ENCODE peak calls at places on chromosome 11, in six cellular contexts. C, H, U, P, G and M are unnamed samples.

GRCh38 chr11:69708731-69709401 is 5.0 kb upstream of the FGF19 start:
- DNase-seq in C (no peak), H (peak; percentile 87), P (no peak), G (no peak), U (no peak), M (no peak)

GRCh38 chr11:8787372-8787771 is 104.8 kb downstream of the RPL27A start:
- DNase-seq in G (no peak), U (no peak), P (no peak), H (no peak), C (no peak), M (peak; percentile 30)

GRCh38 chr11:65776710-65777141 is 4.0 kb downstream of the AP5B1 start:
- DNase-seq in C (no peak), G (peak; percentile 54), H (peak; percentile 26), U (no peak), P (peak; percentile 75), M (no peak)

GRCh38 chr11:12756101-12756500 is 81.9 kb downstream of the TEAD1 start:
- DNase-seq in G (no peak), P (no peak), H (no peak), C (no peak), U (no peak), M (no peak)

GRCh38 chr11:112241486-112241885 is 15.3 kb downstream of the PTS start:
- DNase-seq in H (peak; percentile 66), C (no peak), U (peak; percentile 58), G (no peak), P (no peak), M (no peak)

GRCh38 chr11:119910056-119910455 is 181.1 kb upstream of the NECTIN1 start:
- DNase-seq in U (no peak), G (no peak), C (peak; percentile 86), P (no peak), H (no peak), M (no peak)

GRCh38 chr11:34165786-34166557 is 60.5 kb downstream of the NAT10 start:
- DNase-seq in U (peak; percentile 81), P (no peak), C (no peak), G (no peak), H (peak; percentile 66), M (peak; percentile 27)

GRCh38 chr11:95487391-95487790 is 256.4 kb upstream of the SESN3 start:
- DNase-seq in G (no peak), C (no peak), U (no peak), P (no peak), H (peak; percentile 81), M (peak; percentile 7)

GRCh38 chr11:33735426-33736147 is 636 bp downstream of the CD59 start:
- DNase-seq in G (peak; percentile 38), P (peak; percentile 81), H (peak; percentile 47), U (no peak), C (peak; percentile 56), M (peak; percentile 76)

GRCh38 chr11:117913736-117914397 is 15.3 kb downstream of the TMPRSS13 start:
- DNase-seq in P (no peak), H (peak; percentile 21), C (no peak), U (no peak), G (no peak), M (no peak)

DNA sequence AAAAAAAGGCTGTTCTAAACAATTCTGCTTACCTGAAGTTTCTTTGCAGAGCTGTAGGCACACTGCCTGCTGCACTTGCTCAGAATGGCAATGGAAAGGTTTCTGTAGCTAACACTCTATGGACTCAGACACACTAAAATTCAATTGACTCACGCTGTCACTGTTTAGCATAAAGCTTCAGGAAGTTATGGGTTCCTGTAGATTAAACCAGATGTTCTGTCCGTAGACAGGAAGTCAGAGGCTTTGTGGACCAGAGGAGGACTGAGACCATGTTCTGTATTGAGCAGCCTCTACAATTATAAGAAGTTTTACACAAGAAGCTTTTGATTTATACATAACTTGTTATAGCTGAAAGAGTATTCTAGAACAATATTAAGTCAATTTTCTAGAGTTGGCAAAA is 70.4 kb downstream of the GLYATL1 start:
- DNase-seq in U (no peak), G (no peak), H (no peak), P (no peak), C (no peak), M (no peak)
- H3K4me3 ChIP-seq in U (no peak overlapping the region), G (no peak overlapping the region), H (no peak overlapping the region), P (no peak overlapping the region), C (no peak overlapping the region), M (no peak overlapping the region)

DNA sequence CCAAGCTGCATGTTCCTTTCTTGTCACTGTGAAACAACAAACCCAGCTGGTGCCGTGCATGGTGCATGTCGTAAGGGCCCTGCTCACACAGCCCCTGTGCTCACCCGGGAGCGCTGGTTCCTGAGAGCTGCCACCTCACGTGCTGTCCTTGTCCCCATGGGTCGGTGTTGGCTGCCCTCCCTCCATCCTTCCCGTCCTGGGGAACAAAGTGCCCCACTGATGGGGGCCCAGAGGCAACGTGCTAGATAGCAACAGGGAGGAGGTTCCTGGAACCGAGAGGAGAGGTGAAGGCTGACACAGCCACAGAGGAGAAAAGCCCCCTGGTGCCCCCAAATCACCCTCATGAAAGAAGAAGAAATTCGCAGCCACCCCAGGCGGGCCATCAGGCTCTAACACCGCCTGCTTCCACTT is 56.6 kb upstream of the SLC22A12 start:
- DNase-seq in H (peak; percentile 24), P (peak; percentile 56), U (no peak), C (peak; percentile 13), G (no peak), M (no peak)
- H3K27me3 ChIP-seq in H (no peaks in the 10 kb centered on the region), P (peaks cover 16% of the 10 kb centered on the region), U (peaks cover 53% of the 10 kb centered on the region), C (no peaks in the 10 kb centered on the region), G (no peaks in the 10 kb centered on the region), M (no peaks in the 10 kb centered on the region)

GRCh38 chr11:129277216-129277838 is 85.2 kb upstream of the ARHGAP32 start:
- DNase-seq in H (no peak), G (no peak), U (peak; percentile 46), P (no peak), C (no peak), M (no peak)
- H3K4me3 ChIP-seq in H (no peak overlapping the region), G (no peak overlapping the region), U (peak overlapping the region; percentile 72), P (no peak overlapping the region), C (no peak overlapping the region), M (no peak overlapping the region)

GRCh38 chr11:93935826-93936225 is 85.3 kb upstream of the HEPHL1 start:
- DNase-seq in H (no peak), U (peak; percentile 79), G (no peak), P (no peak), C (no peak), M (no peak)

GRCh38 chr11:93936416-93936815 is 84.7 kb upstream of the HEPHL1 start:
- DNase-seq in C (no peak), H (no peak), U (peak; percentile 45), G (no peak), P (no peak), M (peak; percentile 2)

GRCh38 chr11:93929407-93929806 is 79.0 kb upstream of the VSTM5 start:
- DNase-seq in G (no peak), H (no peak), P (no peak), C (no peak), U (peak; percentile 90), M (no peak)

GRCh38 chr11:93933230-93933629 is 82.8 kb upstream of the VSTM5 start:
- DNase-seq in P (no peak), H (no peak), C (no peak), G (no peak), U (no peak), M (no peak)
- H3K27me3 ChIP-seq in P (peaks cover 5% of the 10 kb centered on the region), H (peaks cover 1% of the 10 kb centered on the region), C (no peaks in the 10 kb centered on the region), G (no peaks in the 10 kb centered on the region), U (no peaks in the 10 kb centered on the region), M (no peaks in the 10 kb centered on the region)

GRCh38 chr11:73185680-73186293 is 32.3 kb upstream of the P2RY2 start:
- DNase-seq in P (no peak), G (no peak), U (peak; percentile 99), H (no peak), C (no peak), M (peak; percentile 75)
- H3K4me3 ChIP-seq in P (peak overlapping the region; percentile 59), G (no peak overlapping the region), U (peak overlapping the region; percentile 44), H (no peak overlapping the region), C (no peak overlapping the region), M (no peak overlapping the region)

GRCh38 chr11:82731691-82732277 is 1.9 kb downstream of the FAM181B start:
- DNase-seq in C (no peak), U (no peak), P (no peak), H (no peak), G (no peak), M (no peak)
- H3K27me3 ChIP-seq in C (no peaks in the 10 kb centered on the region), U (peaks cover 62% of the 10 kb centered on the region), P (peaks cover 64% of the 10 kb centered on the region), H (peaks cover 7% of the 10 kb centered on the region), G (no peaks in the 10 kb centered on the region), M (no peaks in the 10 kb centered on the region)

DNA sequence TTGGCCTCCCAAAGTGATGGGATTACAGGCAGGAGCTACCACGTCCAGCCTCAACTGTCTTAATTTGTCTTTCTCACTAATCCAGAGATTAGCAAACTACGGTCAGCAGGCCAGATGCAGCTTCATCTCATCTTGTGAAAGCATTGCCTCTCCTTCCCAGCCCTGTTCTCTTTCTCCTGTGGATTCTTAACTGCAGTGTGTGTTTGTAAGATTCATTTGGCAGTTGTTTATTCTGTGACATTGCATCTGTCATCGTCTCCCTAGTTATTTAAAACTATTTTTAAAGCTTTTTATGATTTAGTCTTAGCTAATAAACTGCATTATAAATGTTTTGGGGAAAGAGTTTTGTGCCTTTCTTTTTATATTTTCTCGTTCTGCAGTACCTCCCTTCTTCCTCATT is 29.2 kb downstream of the RNF169 start:
- DNase-seq in U (peak; percentile 19), C (no peak), H (no peak), G (no peak), P (no peak), M (no peak)
- H3K4me3 ChIP-seq in U (no peak overlapping the region), C (no peak overlapping the region), H (no peak overlapping the region), G (no peak overlapping the region), P (no peak overlapping the region), M (no peak overlapping the region)

DNA sequence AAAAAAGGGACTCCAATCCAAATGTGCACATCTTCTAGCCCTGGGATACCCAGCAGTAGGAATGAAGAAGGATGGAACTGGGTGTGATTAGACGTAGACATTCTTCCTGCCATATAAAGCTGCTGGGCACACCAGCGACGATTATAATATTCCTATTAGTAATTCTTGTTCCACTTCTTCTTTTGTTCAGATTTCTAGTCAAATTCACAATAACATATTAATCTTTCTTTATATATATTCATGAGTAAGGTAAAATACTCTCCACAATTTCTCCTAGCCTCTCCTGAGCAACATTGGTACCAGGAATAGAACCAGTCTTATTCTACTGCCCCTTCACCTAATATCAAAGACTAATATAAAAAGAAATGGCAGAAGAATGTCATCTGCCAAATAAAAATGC is at the start of gene OR52E8:
- DNase-seq in G (no peak), P (no peak), U (no peak), C (no peak), H (no peak), M (no peak)
- H3K27me3 ChIP-seq in G (no peaks in the 10 kb centered on the region), P (no peaks in the 10 kb centered on the region), U (no peaks in the 10 kb centered on the region), C (no peaks in the 10 kb centered on the region), H (no peaks in the 10 kb centered on the region), M (no peaks in the 10 kb centered on the region)

DNA sequence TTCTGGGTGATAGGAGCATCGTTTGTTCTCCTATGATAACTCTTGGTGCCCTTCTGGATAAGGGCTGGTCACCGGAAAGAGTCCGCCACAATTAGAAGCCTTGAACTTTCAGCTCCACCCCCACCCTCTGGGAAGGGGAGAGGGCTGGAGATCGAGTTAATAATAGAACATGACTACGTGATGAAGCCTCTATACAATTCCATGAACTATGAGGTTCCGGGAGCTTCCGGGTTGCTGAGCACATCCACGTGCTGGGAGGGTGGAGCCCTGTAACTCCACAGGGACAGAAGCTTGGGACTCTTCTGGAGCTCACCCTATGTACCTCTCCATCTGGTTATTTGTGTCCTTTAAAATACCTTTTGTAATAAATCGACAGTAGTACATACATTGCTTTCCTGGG is 40.3 kb downstream of the ARHGAP42 start:
- DNase-seq in C (no peak), U (no peak), G (no peak), P (no peak), H (no peak), M (no peak)
- H3K4me3 ChIP-seq in C (no peak overlapping the region), U (no peak overlapping the region), G (no peak overlapping the region), P (no peak overlapping the region), H (no peak overlapping the region), M (no peak overlapping the region)